ENCODE peak calls at places on chromosome 5, in four cellular contexts. B is ovary; U is CD8-positive, alpha-beta T cell; X is gastrocnemius medialis. Q is an unnamed sample. For H3K9me3, the result is how much of the 10 kb centered on the place peaks cover.

GRCh38 chr5:168302785-168303184 is 11.3 kb downstream of the WWC1 start:
- DNase-seq in B (no peak), U (no peak), X (no peak), Q (no peak)

GRCh38 chr5:55897905-55898304 is 46.7 kb downstream of the IL31RA start:
- DNase-seq in B (peak), U (no peak), X (no peak), Q (no peak)

GRCh38 chr5:38077652-38078051 is 180.7 kb upstream of the EGFLAM start:
- DNase-seq in B (no peak), U (no peak), X (no peak), Q (no peak)

GRCh38 chr5:157576678-157577077 is 1.1 kb upstream of the ADAM19 start:
- DNase-seq in B (no peak), U (no peak), X (no peak), Q (no peak)

GRCh38 chr5:172283862-172284274 is 304 bp upstream of the UBTD2 start:
- DNase-seq in B (peak), U (peak), X (peak), Q (peak)

GRCh38 chr5:178230879-178231735 is 1.5 kb downstream of the PHYKPL start:
- DNase-seq in B (no peak), U (no peak), X (no peak), Q (no peak)

GRCh38 chr5:4777435-4777834 is 362.7 kb upstream of the ADAMTS16 start:
- DNase-seq in B (no peak), U (no peak), X (no peak), Q (no peak)

GRCh38 chr5:175728885-175729828 is 71.3 kb downstream of the HRH2 start:
- DNase-seq in B (no peak), U (no peak), X (no peak), Q (no peak)

GRCh38 chr5:140966293-140967225 is at the start of gene PCDHAC2:
- DNase-seq in B (peak), U (no peak), X (no peak), Q (no peak)

GRCh38 chr5:160685695-160686094 is 166.3 kb downstream of the ATP10B start:
- DNase-seq in B (no peak), U (no peak), X (no peak), Q (no peak)

GRCh38 chr5:1793301-1793740 is 6.3 kb downstream of the MRPL36 start:
- DNase-seq in B (no peak), U (no peak), X (no peak), Q (no peak)

GRCh38 chr5:79689541-79690466 is at the start of gene CMYA5:
- DNase-seq in B (peak), U (no peak), X (peak), Q (no peak)

GRCh38 chr5:160219411-160219810 is 9.9 kb upstream of the FABP6 start:
- DNase-seq in B (no peak), U (no peak), X (no peak), Q (no peak)

GRCh38 chr5:87132696-87133095 is 135.0 kb upstream of the RASA1 start:
- DNase-seq in B (no peak), U (no peak), X (no peak), Q (no peak)

GRCh38 chr5:152514827-152515397 is 109.8 kb upstream of the NMUR2 start:
- DNase-seq in B (no peak), U (no peak), X (no peak), Q (no peak)

GRCh38 chr5:5483880-5484595 is 61.6 kb downstream of the ICE1 start:
- DNase-seq in B (no peak), U (no peak), X (no peak), Q (no peak)

GRCh38 chr5:169978744-169979143 is 1.6 kb downstream of the INSYN2B start:
- DNase-seq in B (no peak), U (no peak), X (no peak), Q (no peak)

GRCh38 chr5:109099081-109099480 is 310.7 kb downstream of the PJA2 start:
- DNase-seq in B (no peak), U (no peak), X (no peak), Q (no peak)

GRCh38 chr5:88708021-88708420 is 175.0 kb downstream of the MEF2C start:
- DNase-seq in B (no peak), U (no peak), X (no peak), Q (no peak)
- H3K9me3 ChIP-seq in B (under half), U (under half), X (under half), Q (under half)

GRCh38 chr5:17256171-17256570 is 38.7 kb downstream of the BASP1 start:
- DNase-seq in B (no peak), U (no peak), X (no peak), Q (no peak)
- H3K9me3 ChIP-seq in B (under half), U (under half), X (under half), Q (under half)

DNA sequence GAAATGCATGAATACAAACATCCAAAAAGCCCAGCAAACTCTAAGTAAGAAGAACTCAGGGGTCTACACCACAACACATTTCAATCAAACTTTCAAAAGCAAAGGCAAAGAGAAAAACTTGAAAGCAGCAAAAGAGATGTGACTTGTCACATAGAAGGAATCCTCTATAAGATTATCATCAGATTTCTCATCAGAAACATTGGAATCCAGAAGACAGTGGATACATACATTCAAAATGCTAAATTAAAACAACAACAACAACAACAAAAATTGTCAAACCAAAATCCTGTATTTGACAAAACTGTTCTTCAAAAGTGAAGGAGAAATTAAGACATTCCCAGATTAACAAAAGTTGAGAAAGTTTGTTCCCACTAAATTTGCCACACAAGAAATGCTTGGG is 362.7 kb downstream of the ZNF608 start:
- DNase-seq in B (no peak), U (no peak), X (no peak), Q (no peak)
- H3K9me3 ChIP-seq in B (under half), U (under half), X (under half), Q (under half)

GRCh38 chr5:10370931-10371330 is 17.4 kb downstream of the MARCHF6 start:
- DNase-seq in B (no peak), U (no peak), X (no peak), Q (no peak)

GRCh38 chr5:10374623-10375022 is 21.1 kb downstream of the MARCHF6 start:
- DNase-seq in B (no peak), U (no peak), X (no peak), Q (no peak)

GRCh38 chr5:10376530-10376929 is 23.0 kb downstream of the MARCHF6 start:
- DNase-seq in B (no peak), U (no peak), X (no peak), Q (no peak)

GRCh38 chr5:10374032-10374431 is 20.5 kb downstream of the MARCHF6 start:
- DNase-seq in B (no peak), U (no peak), X (no peak), Q (no peak)

GRCh38 chr5:10372726-10373709 is 19.5 kb downstream of the MARCHF6 start:
- DNase-seq in B (no peak), U (no peak), X (no peak), Q (no peak)
- H3K9me3 ChIP-seq in B (under half), U (under half), X (under half), Q (under half)

GRCh38 chr5:154884424-154884823 is 26.0 kb downstream of the CNOT8 start:
- DNase-seq in B (no peak), U (no peak), X (no peak), Q (no peak)
- H3K9me3 ChIP-seq in B (under half), U (under half), X (under half), Q (under half)

GRCh38 chr5:88827997-88828396 is 55.0 kb downstream of the MEF2C start:
- DNase-seq in B (no peak), U (no peak), X (no peak), Q (no peak)
- H3K9me3 ChIP-seq in B (under half), U (under half), X (under half), Q (under half)

GRCh38 chr5:150918613-150919012 is 13.8 kb upstream of the ZNF300 start:
- DNase-seq in B (no peak), U (no peak), X (no peak), Q (no peak)
- H3K9me3 ChIP-seq in B (under half), U (under half), X (under half), Q (under half)

GRCh38 chr5:16178745-16179372 is 732 bp downstream of the MARCHF11 start:
- DNase-seq in B (peak), U (peak), X (no peak), Q (peak)
- H3K9me3 ChIP-seq in B (under half), U (under half), X (under half), Q (under half)

GRCh38 chr5:180141068-180141660 is 67.8 kb downstream of the RASGEF1C start:
- DNase-seq in B (no peak), U (no peak), X (no peak), Q (no peak)
- H3K9me3 ChIP-seq in B (under half), U (under half), X (under half), Q (under half)

GRCh38 chr5:9033524-9033923 is 512.4 kb downstream of the SEMA5A start:
- DNase-seq in B (no peak), U (no peak), X (no peak), Q (no peak)

GRCh38 chr5:9042241-9042640 is 503.6 kb downstream of the SEMA5A start:
- DNase-seq in B (no peak), U (no peak), X (no peak), Q (no peak)

GRCh38 chr5:9034671-9035070 is 511.2 kb downstream of the SEMA5A start:
- DNase-seq in B (no peak), U (no peak), X (no peak), Q (no peak)

GRCh38 chr5:9035346-9035745 is 510.5 kb downstream of the SEMA5A start:
- DNase-seq in B (no peak), U (no peak), X (no peak), Q (no peak)

DNA sequence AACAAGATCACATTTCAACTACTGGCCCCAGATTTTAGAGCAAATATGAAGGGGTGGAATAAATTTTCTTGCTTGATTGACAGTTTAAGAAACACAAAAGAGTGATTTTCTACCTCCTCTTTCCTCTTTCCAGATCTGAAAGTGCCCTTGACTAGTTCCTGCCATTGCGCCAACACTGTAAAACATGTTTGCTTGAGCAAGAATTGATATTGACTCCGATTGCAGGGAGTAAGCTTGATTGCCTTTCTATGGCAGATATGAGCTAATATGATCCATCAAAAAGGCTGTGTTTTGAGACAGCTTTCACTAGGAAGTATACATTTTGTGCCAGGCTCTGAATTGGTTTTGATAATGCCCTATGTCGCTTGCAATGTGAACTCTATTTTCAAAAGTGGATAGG is 508.8 kb downstream of the SEMA5A start:
- DNase-seq in B (no peak), U (no peak), X (no peak), Q (no peak)
- H3K9me3 ChIP-seq in B (under half), U (under half), X (under half), Q (under half)